ENCODE peak calls at places on chromosome 5, in ten cellular contexts. L is right lobe of liver, T is endodermal cell, X is cardiac muscle cell, R is dorsolateral prefrontal cortex, Y is OCI-LY7, D is kidney, O is AG09309, Z is transverse colon, J is left ventricle myocardium inferior. C is an unnamed sample.

GRCh38 chr5:169052207-169052606 is 248.7 kb downstream of the SLIT3 start:
- DNase-seq in R (no peak), Z (no peak), T (no peak), D (no peak), X (no peak), J (no peak), L (no peak), O (peak), Y (no peak), C (no peak)

GRCh38 chr5:168106008-168106761 is 185.3 kb upstream of the WWC1 start:
- DNase-seq in R (no peak), X (peak), T (no peak), D (no peak), J (no peak), Y (no peak), Z (no peak), O (peak), L (no peak), C (no peak)

GRCh38 chr5:110909950-110910349 is 161.6 kb upstream of the TSLP start:
- DNase-seq in Y (no peak), T (no peak), X (peak), D (no peak), O (no peak), J (no peak), L (no peak), R (no peak), Z (no peak), C (no peak)

GRCh38 chr5:178182158-178182876 is 4.9 kb downstream of the GMCL2 start:
- DNase-seq in L (no peak), Z (no peak), X (no peak), R (no peak), Y (peak), J (no peak), O (no peak), D (no peak), T (peak), C (no peak)

GRCh38 chr5:143913008-143913752 is 101.2 kb downstream of the HMHB1 start:
- DNase-seq in X (peak), D (no peak), Z (no peak), O (peak), T (no peak), Y (no peak), R (no peak), L (no peak), J (no peak), C (no peak)

GRCh38 chr5:24530907-24531306 is 113.9 kb downstream of the CDH10 start:
- DNase-seq in D (no peak), L (no peak), T (no peak), J (no peak), X (no peak), O (no peak), Y (no peak), R (no peak), Z (no peak), C (no peak)

GRCh38 chr5:57007349-57007748 is 55.4 kb upstream of the MIER3 start:
- DNase-seq in T (no peak), D (no peak), L (no peak), R (no peak), O (no peak), J (no peak), Y (peak), X (no peak), Z (no peak), C (no peak)

GRCh38 chr5:152864447-152864846 is 459.4 kb upstream of the NMUR2 start:
- DNase-seq in X (peak), Y (no peak), Z (no peak), O (no peak), R (no peak), D (no peak), J (no peak), T (no peak), L (no peak), C (no peak)

GRCh38 chr5:151078490-151079262 is 2.2 kb downstream of the TNIP1 start:
- DNase-seq in Y (peak), D (no peak), X (no peak), R (no peak), Z (peak), O (no peak), T (no peak), L (peak), J (no peak), C (peak)

GRCh38 chr5:94849821-94850736 is 231.6 kb downstream of the SLF1 start:
- DNase-seq in J (no peak), Y (peak), O (peak), T (peak), D (no peak), R (no peak), Z (no peak), L (no peak), X (peak), C (peak)

GRCh38 chr5:165805756-165806155 is 2300.3 kb downstream of the MAT2B start:
- DNase-seq in O (no peak), X (no peak), L (no peak), Y (no peak), T (peak), R (no peak), J (no peak), Z (no peak), D (no peak), C (no peak)

GRCh38 chr5:100902406-100903035 is 561 bp downstream of the ST8SIA4 start:
- DNase-seq in D (no peak), Y (no peak), O (no peak), L (no peak), Z (no peak), J (no peak), X (no peak), T (peak), R (no peak), C (no peak)

GRCh38 chr5:67773439-67773988 is 442.0 kb upstream of the PIK3R1 start:
- DNase-seq in J (peak), D (no peak), O (no peak), Y (no peak), R (peak), X (peak), T (no peak), L (no peak), Z (peak), C (no peak)

GRCh38 chr5:175657593-175658271 is at the start of gene HRH2:
- DNase-seq in Z (peak), T (peak), D (no peak), R (no peak), J (peak), L (no peak), Y (no peak), O (no peak), X (peak), C (no peak)

GRCh38 chr5:44801992-44802391 is 6.8 kb upstream of the MRPS30 start:
- DNase-seq in D (no peak), Y (no peak), R (no peak), T (no peak), J (no peak), X (no peak), O (no peak), Z (no peak), L (no peak), C (no peak)

GRCh38 chr5:136205061-136205702 is 12.2 kb upstream of the SMIM32 start:
- DNase-seq in J (no peak), R (no peak), O (no peak), D (no peak), Y (no peak), Z (no peak), X (no peak), L (no peak), T (peak), C (no peak)

GRCh38 chr5:5179079-5179478 is 38.9 kb downstream of the ADAMTS16 start:
- DNase-seq in R (no peak), J (no peak), X (no peak), Y (no peak), Z (no peak), L (no peak), O (no peak), T (peak), D (no peak), C (no peak)

GRCh38 chr5:145062280-145062679 is 772.9 kb downstream of the PRELID2 start:
- DNase-seq in T (no peak), D (no peak), R (no peak), L (no peak), X (no peak), Z (no peak), O (peak), Y (no peak), J (no peak), C (no peak)

GRCh38 chr5:95029569-95030366 is 255.1 kb downstream of the MCTP1 start:
- DNase-seq in Y (no peak), L (no peak), O (no peak), D (no peak), R (no peak), Z (no peak), X (no peak), T (no peak), J (no peak), C (no peak)

GRCh38 chr5:1118738-1119137 is 6.9 kb upstream of the SLC12A7 start:
- DNase-seq in D (no peak), O (no peak), Z (peak), J (no peak), Y (no peak), L (no peak), R (no peak), T (no peak), X (peak), C (no peak)

GRCh38 chr5:152331718-152332117 is 73.4 kb downstream of the NMUR2 start:
- DNase-seq in Y (no peak), L (no peak), D (no peak), R (no peak), J (no peak), O (no peak), X (no peak), T (no peak), Z (no peak), C (no peak)

GRCh38 chr5:42250-42649 is 49.7 kb upstream of the PLEKHG4B start:
- DNase-seq in L (no peak), O (no peak), X (peak), R (no peak), J (no peak), Y (no peak), T (peak), D (no peak), Z (no peak), C (no peak)
- TF ChIP-seq CTCF in L (peak), O (peak), X (peak), R (no peak), J (peak), Y (peak), T (peak), D (no peak), Z (no peak), C (peak)

DNA sequence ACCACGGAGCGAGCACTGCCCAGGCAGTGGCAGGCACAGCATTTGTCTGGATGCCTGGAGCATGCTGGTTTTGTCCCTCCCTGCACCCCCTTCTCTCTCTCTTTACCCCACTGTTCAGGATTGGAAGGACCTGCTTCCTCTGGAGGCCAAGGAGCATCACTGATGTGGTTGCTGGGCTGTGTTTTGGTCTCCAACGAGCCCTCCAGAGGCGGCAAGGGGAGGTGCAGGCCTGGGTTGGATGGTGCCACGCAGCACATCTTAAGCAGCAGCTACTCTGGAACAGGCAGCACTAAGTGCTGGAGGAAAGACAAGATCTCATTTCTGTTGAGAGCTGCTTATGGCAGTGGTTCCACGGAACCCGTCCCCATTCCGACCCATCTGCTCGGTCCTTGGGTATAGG is 139.6 kb downstream of the CMYA5 start:
- DNase-seq in R (no peak), X (peak), Y (peak), D (no peak), Z (no peak), L (no peak), O (no peak), T (peak), J (no peak), C (no peak)
- TF ChIP-seq CTCF in R (no peak), X (peak), Y (peak), D (peak), Z (no peak), L (no peak), O (peak), T (peak), J (peak), C (no peak)

GRCh38 chr5:40559306-40559705 is 120.4 kb upstream of the PTGER4 start:
- DNase-seq in D (no peak), X (no peak), T (no peak), O (no peak), L (no peak), J (no peak), Z (no peak), Y (no peak), R (no peak), C (no peak)
- TF ChIP-seq CTCF in D (no peak), X (no peak), T (no peak), O (no peak), L (no peak), J (no peak), Z (no peak), Y (no peak), R (no peak), C (no peak)

DNA sequence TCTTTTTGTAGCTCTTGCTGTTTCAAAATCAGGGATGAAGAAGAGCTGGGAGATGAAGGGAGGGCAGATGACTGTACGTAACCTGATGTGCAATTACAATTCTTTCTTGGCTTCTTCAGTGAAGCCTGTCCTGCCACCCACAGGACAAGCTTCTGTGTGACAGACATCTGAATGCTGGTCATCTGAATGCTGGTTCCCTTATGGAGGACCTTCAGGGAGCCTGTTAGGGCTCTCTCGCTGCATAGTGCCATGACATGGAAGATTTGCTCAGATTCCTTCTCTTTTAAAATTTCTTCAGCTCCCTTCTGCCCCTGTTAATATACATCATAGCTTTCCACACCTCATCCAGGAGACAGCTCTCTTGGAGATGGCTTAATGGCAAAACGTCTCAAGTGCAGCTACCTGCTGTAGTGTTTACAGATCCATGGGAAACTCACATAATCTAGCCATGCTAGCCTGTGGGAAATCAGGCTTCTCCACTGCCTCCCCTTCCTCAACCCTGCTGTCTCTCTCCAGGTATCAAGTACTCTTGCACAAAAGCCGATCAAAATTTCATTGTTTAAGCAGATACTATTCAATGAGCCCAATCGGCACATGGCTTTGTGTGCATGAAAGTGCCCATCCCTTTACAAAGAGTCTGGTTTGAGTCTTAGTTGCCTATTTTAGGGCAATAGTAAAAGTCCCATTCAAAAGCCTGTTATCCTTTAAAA is 134.6 kb downstream of the RAB3C start:
- DNase-seq in R (no peak), J (no peak), O (no peak), L (no peak), D (no peak), Z (no peak), T (peak), X (no peak), Y (no peak), C (no peak)
- TF ChIP-seq CTCF in R (no peak), J (peak), O (no peak), L (peak), D (no peak), Z (no peak), T (no peak), X (no peak), Y (no peak), C (peak)

DNA sequence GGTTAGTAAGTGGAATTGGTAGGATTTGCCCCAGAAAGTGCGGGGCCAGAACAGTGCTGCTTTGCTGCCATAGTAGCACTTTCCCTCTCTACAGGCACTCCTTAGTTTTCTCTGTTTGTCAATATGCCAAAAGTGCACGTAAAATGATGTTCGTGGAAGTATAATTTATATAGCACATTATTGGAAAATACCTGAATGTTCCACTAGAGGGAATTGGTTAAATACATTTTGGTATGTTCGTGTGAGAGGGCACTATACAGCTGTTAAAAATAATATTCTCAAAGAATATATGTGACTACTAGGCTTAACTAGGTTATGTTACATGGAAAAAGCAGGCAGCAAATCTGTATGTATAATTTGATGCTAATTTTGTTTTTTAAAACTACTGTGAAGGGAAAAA is 184.0 kb upstream of the GDNF start:
- DNase-seq in X (no peak), J (no peak), D (no peak), T (no peak), Y (no peak), O (no peak), R (no peak), L (no peak), Z (no peak), C (no peak)
- TF ChIP-seq CTCF in X (no peak), J (peak), D (no peak), T (peak), Y (peak), O (no peak), R (no peak), L (peak), Z (no peak), C (peak)

GRCh38 chr5:172833691-172834569 is at the start of gene ERGIC1:
- DNase-seq in Y (peak), X (peak), T (peak), L (peak), D (peak), Z (peak), O (peak), J (peak), R (peak), C (peak)
- TF ChIP-seq CTCF in Y (no peak), X (no peak), T (no peak), L (no peak), D (no peak), Z (no peak), O (no peak), J (no peak), R (no peak), C (no peak)